ENCODE peak calls at places on chromosome 18, in five cellular contexts. U is activated CD8-positive, alpha-beta memory T cell treated with anti-CD3 and anti-CD28 coated beads for 24 hours; Z is uterus; L is CD8-positive, alpha-beta T cell; A is prostate gland. M is an unnamed sample.
A peak's percentile ranks its signal among the peaks of the same experiment; 100 is the strongest.

GRCh38 chr18:12657048-12657848 is 659 bp downstream of the SPIRE1 start:
- DNase-seq in A (peak; percentile 28), L (peak; percentile 5), U (no peak), Z (peak; percentile 20), M (peak; percentile 58)

GRCh38 chr18:75213610-75214009 is 3.0 kb downstream of the TSHZ1 start:
- DNase-seq in A (no peak), U (no peak), L (no peak), Z (no peak), M (no peak)

GRCh38 chr18:48939368-48940097 is 11.2 kb downstream of the SMAD7 start:
- DNase-seq in A (no peak), Z (no peak), U (no peak), L (no peak), M (peak; percentile 67)

GRCh38 chr18:59459352-59460059 is 100.4 kb upstream of the LMAN1 start:
- DNase-seq in U (no peak), A (no peak), L (no peak), Z (no peak), M (no peak)

GRCh38 chr18:61169386-61169785 is 163.8 kb upstream of the CDH20 start:
- DNase-seq in Z (no peak), U (no peak), L (no peak), A (no peak), M (no peak)

GRCh38 chr18:39675358-39675757 is 2109.8 kb upstream of the CELF4 start:
- DNase-seq in A (no peak), Z (no peak), U (no peak), L (no peak), M (no peak)

GRCh38 chr18:46096651-46097300 is 1.3 kb downstream of the ATP5F1A start:
- DNase-seq in U (no peak), L (no peak), A (no peak), Z (no peak), M (no peak)

GRCh38 chr18:13712400-13713131 is 13.8 kb downstream of the FAM210A start:
- DNase-seq in L (no peak), A (no peak), Z (no peak), U (no peak), M (no peak)

GRCh38 chr18:78711316-78711715 is 268.3 kb upstream of the SALL3 start:
- DNase-seq in Z (no peak), U (no peak), L (no peak), A (no peak), M (no peak)

GRCh38 chr18:70243131-70243530 is 37.6 kb upstream of the RTTN start:
- DNase-seq in L (no peak), U (no peak), A (no peak), Z (no peak), M (no peak)

GRCh38 chr18:55302337-55302833 is 285.6 kb downstream of the TCF4 start:
- DNase-seq in U (no peak), L (no peak), A (no peak), Z (no peak), M (no peak)

GRCh38 chr18:48949051-48949605 is 1.6 kb downstream of the SMAD7 start:
- DNase-seq in U (no peak), L (peak; percentile 72), Z (no peak), A (no peak), M (no peak)

GRCh38 chr18:74281011-74281638 is 10.6 kb downstream of the CYB5A start:
- DNase-seq in U (no peak), A (no peak), Z (no peak), L (no peak), M (no peak)

M was measured in left ventricle myocardium inferior.